ENCODE peak calls at places on chromosomes 3 and 15, in six cellular contexts. O, X, H, W, U and D are unnamed samples.

GRCh38 chr3:125014570-125015179 is 41.1 kb downstream of the HEG1 start:
- DNase-seq in U (no peak), H (no peak), O (no peak), X (no peak), W (no peak), D (no peak)

GRCh38 chr15:78739996-78740903 is 71.0 kb downstream of the ADAMTS7 start:
- DNase-seq in W (no peak), X (peak), H (peak), O (no peak), U (peak), D (peak)

GRCh38 chr15:83653639-83654378 is at the start of gene ADAMTSL3:
- DNase-seq in X (peak), H (peak), W (peak), U (no peak), O (peak), D (peak)

GRCh38 chr3:143998266-143998665 is 26.6 kb downstream of the DIPK2A start:
- DNase-seq in O (no peak), H (peak), U (no peak), W (no peak), X (no peak), D (no peak)

GRCh38 chr3:149813367-149814281 is 609 bp downstream of the RNF13 start:
- DNase-seq in H (peak), O (peak), U (peak), W (no peak), X (peak), D (no peak)

GRCh38 chr15:89768071-89768500 is 8.0 kb upstream of the MESP2 start:
- DNase-seq in O (peak), X (no peak), W (no peak), H (peak), U (no peak), D (peak)

GRCh38 chr15:99137111-99137546 is 32.2 kb downstream of the SYNM start:
- DNase-seq in O (no peak), X (no peak), U (no peak), H (no peak), W (no peak), D (no peak)

GRCh38 chr3:87997298-87997697 is 61.5 kb downstream of the CGGBP1 start:
- DNase-seq in O (no peak), U (no peak), X (no peak), H (peak), W (no peak), D (no peak)

GRCh38 chr15:100889359-100890058 is 9.9 kb downstream of the ALDH1A3 start:
- DNase-seq in X (peak), U (no peak), W (peak), O (peak), H (peak), D (no peak)

GRCh38 chr3:187669675-187670504 is at the start of gene SST:
- DNase-seq in X (no peak), W (no peak), O (no peak), H (peak), U (peak), D (peak)

GRCh38 chr3:60826511-60826910 is 424.7 kb downstream of the FHIT start:
- DNase-seq in X (no peak), U (no peak), O (no peak), H (no peak), W (no peak), D (no peak)

GRCh38 chr3:132290833-132291232 is 26.4 kb upstream of the ACP3 start:
- DNase-seq in H (peak), X (no peak), O (no peak), U (no peak), W (no peak), D (no peak)

GRCh38 chr15:33971811-33972210 is 3.5 kb downstream of the CHRM5 start:
- DNase-seq in H (no peak), O (no peak), X (no peak), W (no peak), U (no peak), D (no peak)

GRCh38 chr3:12585970-12586369 is 29.1 kb downstream of the MKRN2 start:
- DNase-seq in H (no peak), O (no peak), X (no peak), U (no peak), W (no peak), D (no peak)

GRCh38 chr3:136990826-136991225 is 33.0 kb downstream of the IL20RB start:
- DNase-seq in U (no peak), H (no peak), X (no peak), O (no peak), W (no peak), D (no peak)

GRCh38 chr15:74396445-74397238 is 29.2 kb upstream of the CYP11A1 start:
- DNase-seq in H (no peak), U (no peak), X (no peak), W (no peak), O (no peak), D (peak)

GRCh38 chr3:1131156-1131555 is 38.3 kb downstream of the CNTN6 start:
- DNase-seq in O (no peak), W (no peak), U (no peak), X (no peak), H (no peak), D (no peak)

GRCh38 chr3:171055336-171056178 is 29.0 kb upstream of the SLC2A2 start:
- DNase-seq in U (no peak), X (no peak), W (no peak), O (no peak), H (no peak), D (no peak)

GRCh38 chr15:90412356-90413194 is 24.5 kb downstream of the IQGAP1 start:
- DNase-seq in W (no peak), O (peak), H (peak), U (no peak), X (no peak), D (peak)

GRCh38 chr3:11465744-11466611 is 177.7 kb downstream of the VGLL4 start:
- DNase-seq in H (peak), X (peak), O (peak), W (peak), U (no peak), D (no peak)

GRCh38 chr3:185757176-185757575 is 67.7 kb downstream of the IGF2BP2 start:
- DNase-seq in W (no peak), H (no peak), X (no peak), O (no peak), U (no peak), D (no peak)

GRCh38 chr15:42111924-42112323 is 17.6 kb upstream of the PLA2G4D start:
- DNase-seq in O (no peak), H (no peak), U (no peak), X (no peak), W (no peak), D (no peak)

GRCh38 chr3:50602675-50603191 is 8.8 kb downstream of the CISH start:
- DNase-seq in W (no peak), X (no peak), O (peak), H (peak), U (no peak), D (peak)

GRCh38 chr3:39350714-39351113 is 21.2 kb downstream of the CCR8 start:
- DNase-seq in W (no peak), X (no peak), H (no peak), O (no peak), U (no peak), D (no peak)

GRCh38 chr3:100412897-100413590 is 11.7 kb downstream of the LNP1 start:
- DNase-seq in H (no peak), U (no peak), W (no peak), O (no peak), X (no peak), D (no peak)

GRCh38 chr15:39291036-39291435 is 289.8 kb upstream of the THBS1 start:
- DNase-seq in H (no peak), O (no peak), X (no peak), U (no peak), W (no peak), D (no peak)

GRCh38 chr15:75597667-75598341 is 18.7 kb upstream of the PTPN9 start:
- DNase-seq in H (peak), X (no peak), W (no peak), U (peak), O (no peak), D (peak)

GRCh38 chr3:188947401-188947982 is 224.3 kb upstream of the TPRG1 start:
- DNase-seq in H (peak), U (peak), X (peak), W (peak), O (peak), D (peak)

GRCh38 chr3:191761906-191762305 is 300.9 kb downstream of the PYDC2 start:
- DNase-seq in O (no peak), U (no peak), W (no peak), X (no peak), H (no peak), D (no peak)

GRCh38 chr15:40957581-40958051 is 4.3 kb downstream of the CHAC1 start:
- DNase-seq in U (no peak), H (peak), W (no peak), X (peak), O (peak), D (peak)

GRCh38 chr3:179710079-179710478 is 57.2 kb downstream of the USP13 start:
- DNase-seq in H (no peak), O (no peak), U (no peak), X (no peak), W (no peak), D (no peak)

DNA sequence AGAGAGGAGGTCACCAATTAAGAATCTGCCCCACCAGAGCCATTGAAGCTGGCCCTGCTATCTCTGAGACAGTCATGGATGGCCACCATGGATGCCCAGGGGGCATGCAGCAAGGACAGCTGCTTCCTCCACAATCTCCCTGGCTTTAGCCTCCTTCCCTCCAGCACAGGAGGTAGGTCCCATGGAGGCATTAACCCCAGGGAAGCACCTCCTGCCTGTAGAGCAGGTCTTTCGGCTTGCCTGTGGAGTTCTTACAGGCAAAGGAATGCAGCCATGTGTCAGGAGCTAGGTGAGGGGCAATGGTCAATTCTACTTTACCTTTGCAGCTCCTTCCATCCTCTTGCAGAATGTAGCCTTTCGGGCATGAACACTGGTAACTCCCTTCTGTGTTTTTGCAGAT is 93.8 kb downstream of the DUT start:
- DNase-seq in H (no peak), W (no peak), X (no peak), U (no peak), O (no peak), D (no peak)
- H3K4me3 ChIP-seq in H (no peak), W (no peak), X (no peak), U (no peak), O (no peak), D (no peak)

DNA sequence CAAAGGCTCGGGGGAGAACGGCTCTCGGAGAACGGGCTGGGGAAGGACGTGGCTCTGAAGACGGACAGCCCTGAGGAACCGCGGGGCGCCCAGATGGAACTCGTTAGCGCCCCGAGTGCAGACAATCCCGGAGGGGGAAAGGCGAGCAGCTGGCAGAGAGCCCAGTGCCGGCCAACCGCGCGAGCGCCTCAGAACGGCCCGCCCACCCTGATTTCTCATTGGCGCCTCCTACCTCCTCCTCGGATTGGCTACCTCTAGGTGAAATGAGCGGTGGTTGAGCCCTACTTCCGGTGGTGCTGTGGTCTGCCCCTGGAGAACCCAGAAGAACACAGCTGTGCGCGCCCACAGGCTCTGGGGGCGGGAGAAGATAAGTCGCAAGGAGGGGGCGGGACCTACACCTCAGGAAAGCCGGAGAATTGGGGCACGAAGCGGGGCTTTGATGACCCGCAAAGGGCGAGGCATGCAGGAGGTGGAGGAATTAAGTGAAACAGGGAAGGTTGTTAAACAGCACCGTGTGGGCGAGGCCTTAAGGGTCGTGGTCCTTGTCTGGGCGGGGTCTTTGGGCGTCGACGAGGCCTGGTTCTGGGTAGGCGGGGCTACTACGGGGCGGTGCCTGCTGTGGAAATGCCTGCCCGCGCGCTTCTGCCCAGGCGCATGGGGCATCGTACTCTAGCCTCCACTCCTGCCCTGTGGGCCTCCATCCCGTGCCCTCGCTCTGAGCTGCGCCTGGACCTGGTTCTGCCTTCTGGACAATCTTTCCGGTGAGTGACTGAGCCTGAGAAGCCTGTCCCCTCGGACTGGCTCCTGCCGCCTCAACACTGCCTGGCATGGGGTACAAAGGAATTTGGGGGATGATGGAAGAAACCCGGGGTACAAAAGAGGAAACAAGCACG is at the start of gene OGG1:
- DNase-seq in W (peak), U (peak), O (peak), H (peak), X (peak), D (peak)
- TF ChIP-seq POLR2A in W (peak), U (peak), O (peak), H (peak), X (no peak), D (no peak)

DNA sequence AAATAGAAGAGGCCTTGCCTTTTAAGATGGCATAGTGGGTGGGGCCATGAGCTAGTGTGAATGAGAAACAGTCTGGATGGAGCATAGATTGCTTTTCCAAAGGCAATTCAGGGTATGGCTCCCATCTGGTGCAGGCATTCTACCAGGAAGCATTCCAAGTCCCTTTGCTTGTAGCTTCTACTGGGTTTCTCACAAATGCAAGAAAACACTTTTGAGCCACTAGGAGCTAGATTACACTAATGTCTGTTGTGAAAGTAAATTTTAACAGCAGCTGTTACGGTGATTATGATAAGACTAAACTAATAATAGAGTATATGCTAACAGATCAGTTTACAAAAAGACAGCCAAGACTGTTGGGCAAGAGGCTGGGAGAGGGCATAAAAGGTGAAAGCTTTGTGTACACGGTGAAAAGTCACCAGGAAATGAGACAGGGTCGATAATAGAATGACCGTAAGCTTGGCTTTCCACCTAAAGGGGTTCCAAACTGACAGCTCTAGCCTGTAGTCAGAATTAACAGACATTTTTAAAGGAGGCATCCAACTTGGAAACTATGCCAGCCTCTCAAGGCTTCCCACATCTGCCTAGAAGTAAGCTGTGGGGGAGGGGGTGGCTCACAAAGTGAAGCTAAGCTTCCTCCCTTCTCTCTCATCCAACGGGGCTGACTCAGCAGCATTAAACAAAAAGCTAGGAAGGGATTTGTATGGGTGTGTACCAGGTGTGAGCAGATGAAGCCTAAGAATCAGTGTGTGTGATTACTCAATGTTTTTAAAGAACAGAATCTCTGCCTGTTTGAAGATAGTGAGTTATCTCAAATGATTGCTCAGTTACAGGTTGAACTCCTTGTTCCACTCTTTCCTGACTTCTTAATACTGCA is 61.1 kb upstream of the GPD1L start:
- DNase-seq in W (peak), O (peak), H (peak), X (no peak), U (no peak), D (peak)
- H3K4me3 ChIP-seq in W (no peak), O (no peak), H (no peak), X (no peak), U (no peak), D (no peak)

GRCh38 chr3:48650723-48651122 is 12.0 kb downstream of the CELSR3 start:
- DNase-seq in X (no peak), H (no peak), O (no peak), U (no peak), W (no peak), D (no peak)

GRCh38 chr3:48648188-48648850 is 13.1 kb upstream of the SLC26A6 start:
- DNase-seq in H (no peak), X (no peak), W (no peak), U (no peak), O (no peak), D (no peak)

GRCh38 chr3:48651763-48652162 is 10.9 kb downstream of the CELSR3 start:
- DNase-seq in W (no peak), O (no peak), X (no peak), H (no peak), U (no peak), D (no peak)

GRCh38 chr3:48644898-48645760 is 9.9 kb upstream of the SLC26A6 start:
- DNase-seq in U (no peak), H (no peak), W (no peak), X (no peak), O (no peak), D (no peak)

DNA sequence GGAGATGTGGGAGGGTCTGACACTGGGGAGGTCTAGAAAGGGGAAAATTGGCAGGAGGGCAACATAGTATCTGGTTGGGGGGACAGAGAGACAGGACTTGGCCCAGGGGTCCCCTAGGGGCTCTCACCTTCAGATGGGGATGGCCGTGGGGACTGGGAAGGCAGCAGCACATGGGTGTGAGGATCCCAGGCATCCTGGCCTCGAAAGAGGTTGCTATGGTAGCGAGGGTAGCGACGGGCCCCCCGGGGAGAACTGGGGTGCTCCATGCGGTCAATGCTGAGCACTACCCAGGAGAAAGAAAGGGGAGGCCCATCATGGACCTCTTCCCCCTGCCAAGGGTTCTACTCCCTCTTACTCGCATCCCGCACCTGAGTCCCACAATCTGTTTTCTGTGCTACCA is 12.5 kb upstream of the SLC26A6 start:
- DNase-seq in H (no peak), X (no peak), U (no peak), O (no peak), W (no peak), D (no peak)
- TF ChIP-seq POLR2A in H (no peak), X (no peak), U (no peak), O (no peak), W (no peak), D (no peak)

DNA sequence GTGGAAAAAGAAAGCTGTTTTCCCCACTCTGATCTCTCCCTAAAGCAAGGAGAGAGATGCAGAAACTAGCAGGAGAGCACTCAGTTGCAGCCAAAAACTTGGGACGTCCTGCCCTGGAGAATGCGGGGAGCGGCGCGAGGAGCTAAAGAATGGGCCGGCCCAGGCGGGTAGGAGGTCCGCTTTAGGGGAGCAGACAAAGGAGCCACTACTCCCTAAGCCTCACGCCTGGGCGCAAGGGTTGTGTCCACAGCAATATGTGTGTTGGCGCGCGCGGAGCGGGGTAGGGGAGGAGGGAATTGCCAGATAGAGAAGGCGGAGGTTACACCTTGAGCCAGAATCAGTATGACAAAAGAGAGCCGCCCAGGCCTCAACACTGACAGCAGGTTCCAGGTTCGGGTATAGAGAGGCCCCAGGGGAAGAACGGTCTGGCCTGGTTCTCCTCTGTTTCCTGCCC is 2.9 kb downstream of the WNT5A start:
- DNase-seq in O (no peak), U (no peak), H (no peak), W (no peak), X (no peak), D (no peak)
- H3K4me3 ChIP-seq in O (no peak), U (no peak), H (no peak), W (peak), X (no peak), D (no peak)

GRCh38 chr3:52841981-52842340 is 7.1 kb upstream of the MUSTN1 start:
- DNase-seq in U (no peak), W (no peak), O (no peak), X (no peak), H (no peak), D (no peak)

GRCh38 chr3:52843881-52844280 is 9.1 kb upstream of the MUSTN1 start:
- DNase-seq in W (no peak), U (no peak), O (no peak), X (no peak), H (no peak), D (no peak)

GRCh38 chr3:52843116-52843865 is 8.5 kb upstream of the MUSTN1 start:
- DNase-seq in H (no peak), W (no peak), O (no peak), U (no peak), X (no peak), D (no peak)

GRCh38 chr3:52841211-52841980 is 6.6 kb upstream of the MUSTN1 start:
- DNase-seq in O (no peak), H (no peak), U (no peak), X (no peak), W (no peak), D (no peak)

DNA sequence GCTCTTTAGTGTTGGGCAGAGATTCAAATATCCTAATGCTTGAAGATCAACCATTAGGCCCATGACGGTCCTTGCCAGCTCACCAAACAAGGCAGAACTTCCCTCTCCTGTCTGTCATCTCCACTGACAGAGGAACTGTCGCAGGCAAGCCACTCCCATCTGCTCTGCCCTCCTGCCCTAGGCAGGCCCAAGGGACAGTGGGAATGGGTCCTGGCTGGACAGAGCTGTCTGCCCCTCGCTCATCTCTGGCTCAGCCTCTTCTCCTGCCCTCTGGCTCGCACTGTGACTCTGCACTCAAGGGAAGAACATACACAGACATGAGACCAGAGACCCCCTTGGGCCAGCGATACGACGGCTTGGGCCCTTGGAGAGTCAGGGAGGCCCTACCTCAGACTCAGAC is 7.6 kb upstream of the MUSTN1 start:
- DNase-seq in H (no peak), O (no peak), U (no peak), X (no peak), W (no peak), D (no peak)
- TF ChIP-seq POLR2A in H (no peak), O (no peak), U (no peak), X (no peak), W (no peak), D (no peak)